ENCODE peak calls at places on chromosomes 11 and 22, in nine cellular contexts. W, Q, Y, Z, G, J, V, C and R are unnamed samples.

GRCh38 chr11:118677977-118678376 is 1.5 kb downstream of the TREH start:
- DNase-seq in G (no peak), J (no peak), Y (no peak), Z (no peak), Q (no peak), W (no peak), C (no peak), V (no peak), R (peak; percentile 43)

GRCh38 chr11:56521955-56522354 is 21.1 kb downstream of the OR5M11 start:
- DNase-seq in Y (no peak), Z (no peak), Q (peak; percentile 61), C (no peak), W (no peak), J (no peak), G (no peak), V (no peak), R (no peak)

GRCh38 chr11:33017478-33017877 is 1.8 kb downstream of the DEPDC7 start:
- DNase-seq in V (no peak), Z (no peak), G (no peak), Q (peak; percentile 28), W (no peak), J (no peak), C (no peak), Y (no peak), R (no peak)

GRCh38 chr11:97965849-97966646 is 1054.7 kb upstream of the CNTN5 start:
- DNase-seq in Y (peak; percentile 86), C (no peak), V (no peak), G (no peak), Q (no peak), Z (no peak), W (no peak), J (no peak), R (no peak)

GRCh38 chr22:49655168-49655812 is 172.4 kb downstream of the BRD1 start:
- DNase-seq in Y (no peak), G (no peak), V (no peak), Q (no peak), J (no peak), C (no peak), Z (peak; percentile 30), W (no peak), R (no peak)

GRCh38 chr11:38835986-38836385 is 2237.9 kb upstream of the RAG2 start:
- DNase-seq in W (no peak), Y (no peak), G (no peak), Z (no peak), Q (no peak), J (no peak), V (no peak), C (no peak), R (no peak)

GRCh38 chr22:39622881-39623367 is 52.4 kb downstream of the CACNA1I start:
- DNase-seq in J (peak; percentile 86), Y (no peak), G (peak; percentile 62), Z (peak; percentile 69), C (no peak), W (peak; percentile 66), V (peak; percentile 69), Q (peak; percentile 89), R (no peak)

GRCh38 chr11:68302256-68303054 is 9.9 kb upstream of the LRP5 start:
- DNase-seq in W (no peak), Y (no peak), G (no peak), Q (no peak), Z (peak; percentile 42), C (no peak), V (no peak), J (no peak), R (no peak)

GRCh38 chr11:68798221-68798813 is 43.4 kb downstream of the CPT1A start:
- DNase-seq in C (no peak), V (no peak), Q (peak; percentile 80), J (peak; percentile 67), Y (no peak), Z (no peak), W (peak; percentile 48), G (no peak), R (no peak)

GRCh38 chr11:377174-377865 is 8.0 kb downstream of the B4GALNT4 start:
- DNase-seq in J (no peak), G (no peak), V (no peak), Y (no peak), W (no peak), Q (no peak), Z (no peak), C (no peak), R (no peak)

GRCh38 chr11:103648670-103649400 is 387.6 kb upstream of the DDI1 start:
- DNase-seq in Q (no peak), J (no peak), V (no peak), G (no peak), Y (peak; percentile 43), W (no peak), C (no peak), Z (no peak), R (no peak)

GRCh38 chr11:3840870-3841425 is at the start of gene RHOG:
- DNase-seq in J (peak; percentile 92), W (no peak), G (peak; percentile 90), Q (peak; percentile 75), V (peak; percentile 81), Y (peak; percentile 78), Z (peak; percentile 90), C (peak; percentile 82), R (peak; percentile 91)

GRCh38 chr11:86251285-86251830 is 6.8 kb downstream of the EED start:
- DNase-seq in V (no peak), Q (no peak), C (no peak), Y (no peak), J (no peak), W (no peak), Z (no peak), G (no peak), R (no peak)

GRCh38 chr11:64516226-64516625 is 74.8 kb upstream of the SLC22A12 start:
- DNase-seq in J (no peak), C (no peak), Y (no peak), Q (peak; percentile 67), Z (no peak), W (no peak), G (no peak), V (no peak), R (no peak)

GRCh38 chr11:95680169-95680929 is 109.2 kb downstream of the FAM76B start:
- DNase-seq in C (no peak), V (no peak), W (no peak), Q (peak; percentile 6), Z (no peak), J (no peak), Y (no peak), G (no peak), R (no peak)

GRCh38 chr11:20238712-20239111 is 78.4 kb upstream of the DBX1 start:
- DNase-seq in Z (no peak), Q (no peak), G (peak; percentile 46), C (no peak), W (no peak), J (no peak), V (no peak), Y (no peak), R (no peak)

GRCh38 chr11:20249313-20249873 is 89.1 kb upstream of the DBX1 start:
- DNase-seq in Z (no peak), Q (no peak), C (no peak), G (no peak), J (no peak), Y (no peak), V (no peak), W (no peak), R (no peak)

GRCh38 chr11:20248345-20248744 is 88.1 kb upstream of the DBX1 start:
- DNase-seq in Z (no peak), Y (no peak), J (no peak), G (no peak), W (no peak), V (no peak), Q (no peak), C (no peak), R (no peak)

GRCh38 chr11:20247540-20248138 is 87.4 kb upstream of the DBX1 start:
- DNase-seq in Q (peak; percentile 66), W (no peak), Z (no peak), G (no peak), V (no peak), C (no peak), J (no peak), Y (no peak), R (no peak)

DNA sequence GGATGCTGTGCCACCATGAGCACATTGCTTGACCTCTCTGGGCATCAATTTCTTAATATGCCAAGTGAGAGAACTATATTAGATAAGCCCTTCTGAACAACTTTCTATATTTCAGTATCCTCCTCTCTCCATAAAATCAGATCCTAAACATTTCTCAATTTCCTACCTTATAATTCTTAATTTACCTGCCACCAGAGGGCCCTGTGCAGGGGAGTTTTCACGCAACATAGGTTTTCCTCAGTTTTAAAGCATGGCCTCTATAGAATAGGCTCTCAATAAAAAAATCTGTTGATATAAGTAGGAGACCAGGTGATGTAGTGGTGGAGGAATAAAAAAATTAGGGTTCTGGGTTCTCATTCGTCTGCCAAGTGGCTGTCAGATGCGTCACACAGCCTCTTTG is 83.7 kb upstream of the DBX1 start:
- DNase-seq in J (no peak), Q (no peak), G (no peak), C (no peak), V (no peak), Y (no peak), Z (no peak), W (no peak), R (no peak)
- TF ChIP-seq CTCF in J (no peak), Q (peak; percentile 76), G (no peak), C (no peak), V (no peak), Y (peak; percentile 46), Z (no peak), W (no peak), R (no peak)

GRCh38 chr11:8773125-8773524 is 90.5 kb downstream of the RPL27A start:
- DNase-seq in Q (no peak), V (no peak), Z (no peak), G (no peak), J (no peak), Y (no peak), W (no peak), C (peak; percentile 35), R (no peak)
- H3K4me1 ChIP-seq in Q (peaks cover 7% of the 10 kb centered on the region), V (peaks cover 48% of the 10 kb centered on the region), Z (peaks cover 18% of the 10 kb centered on the region), G (peaks cover 36% of the 10 kb centered on the region), J (peaks cover 24% of the 10 kb centered on the region), Y (peaks cover 44% of the 10 kb centered on the region), W (no peaks in the 10 kb centered on the region), C (peaks cover 20% of the 10 kb centered on the region), R (peaks cover 62% of the 10 kb centered on the region)

DNA sequence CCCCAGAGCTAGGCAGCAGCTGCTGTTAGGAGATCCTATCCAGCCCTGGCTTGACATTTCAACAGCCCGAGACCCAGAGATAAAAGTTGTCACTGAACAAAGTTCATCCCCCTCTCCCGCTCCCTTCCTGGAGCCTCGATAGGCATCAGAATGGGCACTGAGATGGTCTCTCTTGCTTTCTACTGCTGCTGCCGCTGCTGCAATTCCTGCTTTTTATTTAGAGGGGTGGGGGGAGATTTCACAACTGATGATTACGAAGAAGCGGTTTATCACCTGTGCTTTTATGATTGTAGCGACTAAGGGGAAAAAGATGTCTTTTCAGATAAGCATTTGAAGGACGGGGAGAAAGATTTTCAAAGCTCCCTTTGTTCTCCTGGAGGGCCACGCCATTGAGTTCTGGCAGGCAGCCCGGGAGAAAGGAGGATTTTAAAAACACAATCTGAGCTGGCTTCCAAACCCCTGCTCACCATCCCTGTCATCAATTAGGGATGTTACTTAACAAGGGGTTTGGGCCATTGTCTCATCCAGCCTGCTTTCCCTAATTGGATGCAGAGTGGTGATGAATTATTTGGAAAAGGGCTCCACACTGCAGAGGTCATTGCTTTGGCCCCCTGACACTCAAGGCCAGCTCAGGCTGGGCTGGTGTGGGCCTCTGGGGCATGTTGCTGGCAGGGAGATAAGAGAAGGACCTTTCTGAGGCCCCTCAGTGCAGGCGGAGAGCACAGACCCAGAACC is 344.7 kb downstream of the BUD13 start:
- DNase-seq in Q (no peak), V (no peak), C (peak; percentile 56), Y (no peak), W (no peak), Z (no peak), G (no peak), J (no peak), R (no peak)
- H3K27ac ChIP-seq in Q (no peak overlapping the region), V (no peak overlapping the region), C (peak overlapping the region; percentile 25), Y (no peak overlapping the region), W (no peak overlapping the region), Z (no peak overlapping the region), G (no peak overlapping the region), J (no peak overlapping the region), R (no peak overlapping the region)

GRCh38 chr11:61626580-61627380 is 45.9 kb upstream of the SYT7 start:
- DNase-seq in Y (peak; percentile 80), W (no peak), J (peak; percentile 64), G (peak; percentile 77), V (peak; percentile 89), Z (peak; percentile 81), C (no peak), Q (peak; percentile 79), R (no peak)
- TF ChIP-seq CTCF in Y (peak; percentile 70), W (no peak), J (no peak), G (no peak), V (no peak), Z (no peak), C (no peak), Q (peak; percentile 15), R (no peak)